ENCODE peak calls at places on chromosomes 16 and 17, in four cellular contexts. E is esophagus squamous epithelium, M is GM12865, B is tibial nerve. I is an unnamed sample.

GRCh38 chr17:35239823-35240222 is 3.0 kb upstream of the SLFN5 start:
- DNase-seq in E (no peak), M (no peak), B (no peak), I (no peak)

GRCh38 chr17:49836111-49837030 is 11.5 kb downstream of the TAC4 start:
- DNase-seq in E (no peak), M (no peak), B (no peak), I (no peak)

GRCh38 chr16:3182608-3183444 is 5.2 kb upstream of the OR1F1 start:
- DNase-seq in E (no peak), M (peak), B (no peak), I (peak)

GRCh38 chr17:17362531-17362930 is 59.4 kb downstream of the NT5M start:
- DNase-seq in E (no peak), M (no peak), B (no peak), I (no peak)

GRCh38 chr17:81247339-81247990 is 8.3 kb downstream of the NDUFAF8 start:
- DNase-seq in E (no peak), M (no peak), B (no peak), I (no peak)

GRCh38 chr16:1677339-1677738 is 740 bp upstream of the JPT2 start:
- DNase-seq in E (no peak), M (no peak), B (no peak), I (no peak)

GRCh38 chr17:73824321-73824720 is 180.1 kb upstream of the SDK2 start:
- DNase-seq in E (no peak), M (no peak), B (no peak), I (no peak)

GRCh38 chr16:27436921-27437650 is 35.1 kb downstream of the IL21R start:
- DNase-seq in E (no peak), M (no peak), B (no peak), I (no peak)

GRCh38 chr17:69367298-69367697 is 40.4 kb upstream of the ABCA5 start:
- DNase-seq in E (no peak), M (peak), B (no peak), I (peak)

GRCh38 chr17:78957076-78957475 is 22.6 kb downstream of the LGALS3BP start:
- DNase-seq in E (no peak), M (no peak), B (no peak), I (no peak)

GRCh38 chr17:48373130-48373844 is 56.7 kb downstream of the SKAP1 start:
- DNase-seq in E (no peak), M (no peak), B (no peak), I (no peak)

GRCh38 chr17:48374650-48375230 is 55.3 kb downstream of the SKAP1 start:
- DNase-seq in E (no peak), M (peak), B (no peak), I (peak)

GRCh38 chr17:48375356-48375755 is 54.7 kb downstream of the SKAP1 start:
- DNase-seq in E (no peak), M (no peak), B (no peak), I (no peak)

GRCh38 chr17:48376926-48377325 is 53.1 kb downstream of the SKAP1 start:
- DNase-seq in E (no peak), M (no peak), B (no peak), I (no peak)

GRCh38 chr17:48373882-48374281 is 56.1 kb downstream of the SKAP1 start:
- DNase-seq in E (no peak), M (no peak), B (no peak), I (no peak)
- TF ChIP-seq CTCF in E (no peak), M (no peak), B (no peak), I (no peak)

GRCh38 chr16:66273036-66273435 is 93.5 kb upstream of the CDH5 start:
- DNase-seq in E (no peak), M (no peak), B (no peak), I (no peak)

GRCh38 chr16:66273644-66274334 is 92.7 kb upstream of the CDH5 start:
- DNase-seq in E (no peak), M (no peak), B (no peak), I (no peak)

GRCh38 chr16:66272461-66272860 is 94.0 kb upstream of the CDH5 start:
- DNase-seq in E (no peak), M (no peak), B (no peak), I (no peak)

GRCh38 chr16:66275795-66276428 is 90.6 kb upstream of the CDH5 start:
- DNase-seq in E (no peak), M (peak), B (no peak), I (peak)

GRCh38 chr16:66274335-66275110 is 92.0 kb upstream of the CDH5 start:
- DNase-seq in E (no peak), M (peak), B (no peak), I (no peak)
- TF ChIP-seq CTCF in E (peak), M (peak), B (peak), I (no peak)

DNA sequence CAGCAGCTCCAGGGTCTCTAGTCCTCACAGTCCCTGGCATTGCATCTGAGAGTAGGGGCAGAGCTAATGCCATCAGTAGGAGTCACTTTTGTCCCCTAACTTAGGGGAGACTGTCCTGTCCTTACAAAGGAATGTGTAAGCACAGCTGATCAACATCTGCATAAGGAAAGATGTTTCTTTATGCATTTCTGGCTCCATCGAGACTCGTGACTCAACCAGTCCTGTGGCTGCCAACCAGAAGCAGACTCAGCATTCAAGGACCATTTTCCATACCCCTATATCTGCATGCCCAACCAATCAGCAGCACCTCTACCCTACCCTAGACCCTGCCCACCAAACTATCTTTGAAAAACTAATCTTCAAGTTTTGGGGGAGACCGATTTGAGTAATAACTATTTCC is 8.2 kb upstream of the MPP2 start:
- DNase-seq in E (no peak), M (no peak), B (no peak), I (no peak)
- TF ChIP-seq CTCF in E (no peak), M (no peak), B (no peak), I (no peak)

GRCh38 chr17:2218426-2218825 is 85.2 kb downstream of the SMG6 start:
- DNase-seq in E (no peak), M (peak), B (no peak), I (no peak)

GRCh38 chr17:2227025-2227699 is 76.4 kb downstream of the SMG6 start:
- DNase-seq in E (no peak), M (no peak), B (no peak), I (no peak)

GRCh38 chr17:2223617-2223927 is 80.0 kb downstream of the SMG6 start:
- DNase-seq in E (no peak), M (no peak), B (no peak), I (no peak)

GRCh38 chr17:2222301-2222700 is 81.3 kb downstream of the SMG6 start:
- DNase-seq in E (no peak), M (no peak), B (no peak), I (peak)

DNA sequence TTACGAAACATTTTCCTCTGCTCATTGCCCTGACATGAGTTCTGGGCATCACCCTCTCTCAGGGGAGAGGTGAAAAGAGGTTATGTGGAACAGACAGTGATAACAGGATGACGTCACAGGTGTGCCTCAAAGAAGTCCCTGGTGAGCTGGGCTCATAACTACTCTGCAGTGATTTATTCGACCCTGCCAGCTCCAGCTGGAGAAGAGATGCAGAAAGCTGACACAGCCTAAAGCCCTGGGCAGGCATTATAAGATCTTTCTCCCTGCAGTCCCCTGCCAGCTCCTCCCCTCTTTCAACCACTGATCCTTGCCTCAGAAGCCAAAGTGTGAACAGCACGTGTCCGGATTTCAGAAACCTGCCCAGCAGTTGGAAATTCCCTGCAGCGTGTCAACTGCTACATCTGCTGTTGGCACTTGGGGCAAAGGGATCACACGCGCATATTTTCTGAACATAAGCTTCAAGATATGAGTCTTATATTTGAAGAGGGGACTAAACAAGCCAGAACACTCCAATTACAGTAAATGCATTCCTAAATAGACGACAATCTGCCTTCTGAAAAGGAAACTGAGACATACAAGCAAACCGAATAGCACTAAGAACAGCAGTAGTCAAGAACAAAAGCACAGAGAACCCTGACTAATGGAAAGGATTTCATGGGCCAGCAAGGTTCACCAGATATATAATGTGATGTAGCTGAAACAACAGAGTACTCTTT is 80.5 kb downstream of the SMG6 start:
- DNase-seq in E (no peak), M (peak), B (peak), I (peak)
- TF ChIP-seq CTCF in E (no peak), M (no peak), B (no peak), I (no peak)

GRCh38 chr16:51343411-51343810 is 192.3 kb upstream of the SALL1 start:
- DNase-seq in E (no peak), M (no peak), B (no peak), I (no peak)

DNA sequence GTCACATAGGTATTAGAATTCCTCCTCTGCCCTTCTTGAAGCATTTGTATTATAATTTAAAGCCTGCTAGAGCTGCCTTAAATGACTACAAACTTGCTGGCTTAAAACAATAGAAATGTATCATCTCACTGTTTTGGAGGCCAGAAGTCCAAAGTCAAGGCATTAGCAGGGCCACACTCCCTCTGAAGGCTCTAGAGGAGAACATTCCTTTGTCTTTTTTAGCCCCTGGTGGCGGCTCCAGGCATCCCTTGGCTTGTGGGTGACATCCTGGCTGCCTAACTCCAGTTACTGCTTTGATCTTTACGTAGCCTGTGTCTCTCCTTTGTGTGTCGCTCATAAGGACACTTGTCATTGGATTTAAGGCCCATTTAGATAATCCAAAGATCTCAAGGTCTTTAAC is 186.6 kb upstream of the SALL1 start:
- DNase-seq in E (no peak), M (no peak), B (no peak), I (no peak)
- TF ChIP-seq CTCF in E (no peak), M (no peak), B (no peak), I (no peak)

DNA sequence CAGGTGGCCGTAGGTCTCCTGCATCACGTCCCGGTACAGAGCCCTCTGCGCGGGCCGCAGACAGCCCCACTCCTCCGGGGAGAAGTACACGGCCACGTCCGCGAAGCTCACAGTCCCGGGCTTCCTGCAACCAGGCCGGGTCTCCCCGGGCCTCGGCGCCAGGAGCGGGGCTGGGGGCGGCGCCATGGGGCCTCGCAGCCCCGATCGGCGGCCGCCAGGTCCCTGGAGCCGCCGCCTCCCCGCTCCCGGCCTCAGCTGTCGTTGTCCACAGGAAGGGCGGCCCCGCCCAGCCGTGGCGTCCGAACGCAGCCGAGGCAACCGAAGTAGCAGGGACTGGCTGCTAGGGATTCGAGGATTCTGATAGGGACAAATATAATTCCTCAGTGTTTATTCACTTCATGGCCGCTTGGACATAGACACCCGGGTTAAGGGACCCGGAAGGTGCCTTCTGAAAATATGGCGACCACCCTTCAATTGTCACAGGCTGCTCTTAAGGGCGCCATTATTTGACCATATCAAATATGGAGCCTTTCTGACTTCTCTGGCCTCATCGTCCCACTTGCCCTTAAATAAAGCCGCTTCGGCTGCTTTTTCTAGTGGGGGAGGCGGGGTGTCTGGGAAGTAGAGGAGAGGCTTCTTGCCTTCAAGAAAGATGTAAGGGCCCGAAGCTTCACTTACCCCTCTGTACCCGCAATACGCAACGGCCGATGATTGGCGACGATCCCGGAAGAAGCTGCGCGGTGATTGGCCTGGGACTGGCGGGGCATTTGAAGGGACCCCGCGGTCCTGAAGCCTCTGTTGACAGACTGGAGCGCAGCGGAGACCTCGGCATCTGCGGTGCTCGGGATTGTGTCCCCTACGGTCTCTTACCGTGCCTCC is at the start of gene ZNF688:
- DNase-seq in E (peak), M (peak), B (peak), I (peak)
- TF ChIP-seq CTCF in E (no peak), M (no peak), B (no peak), I (no peak)

DNA sequence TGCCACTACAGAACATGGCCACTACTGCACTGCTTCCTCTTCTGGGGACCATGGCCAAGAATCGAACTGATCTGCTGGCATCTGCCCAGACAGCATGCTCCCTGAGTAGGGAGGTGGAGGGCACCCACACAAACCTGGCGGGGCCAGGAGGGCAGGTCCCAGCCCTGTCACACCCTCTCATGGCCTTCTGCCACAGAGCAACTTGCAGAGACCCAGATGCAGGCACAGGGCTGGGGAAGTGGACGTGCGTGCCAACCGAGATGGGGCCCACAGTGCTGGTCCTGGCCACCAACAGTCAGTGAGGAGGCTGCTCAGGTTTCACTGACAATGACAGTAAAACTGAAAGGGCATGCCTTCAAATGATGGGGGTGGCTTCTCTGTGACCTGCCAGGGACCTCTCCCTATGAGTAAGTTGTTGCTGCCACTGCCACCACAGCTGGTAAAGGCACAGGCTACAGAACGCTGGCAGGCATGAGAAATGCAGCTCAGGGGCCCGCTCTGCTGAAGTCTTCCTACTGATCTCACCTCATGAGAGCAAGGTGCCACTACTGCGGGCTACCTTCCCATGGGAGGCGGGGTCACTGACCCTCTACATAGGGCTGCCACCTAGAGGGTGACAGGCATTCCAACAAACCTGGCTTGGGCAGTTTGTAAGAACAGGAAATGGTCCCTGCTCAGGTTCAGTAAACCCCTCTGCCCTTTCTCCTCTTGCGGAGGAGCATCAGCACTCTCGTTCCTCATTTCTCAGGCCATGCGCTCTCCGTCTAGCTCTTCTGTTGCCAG is 15.5 kb downstream of the HIC1 start:
- DNase-seq in E (no peak), M (peak), B (no peak), I (peak)
- TF ChIP-seq CTCF in E (no peak), M (peak), B (no peak), I (peak)

GRCh38 chr17:2706911-2707510 is 4.6 kb downstream of the CLUH start:
- DNase-seq in E (no peak), M (no peak), B (no peak), I (no peak)

GRCh38 chr17:2708585-2709172 is 2.9 kb downstream of the CLUH start:
- DNase-seq in E (no peak), M (no peak), B (no peak), I (no peak)

GRCh38 chr17:2709173-2709661 is 2.3 kb downstream of the CLUH start:
- DNase-seq in E (no peak), M (peak), B (no peak), I (peak)

GRCh38 chr17:2705888-2706795 is 5.4 kb downstream of the CLUH start:
- DNase-seq in E (no peak), M (no peak), B (no peak), I (no peak)

DNA sequence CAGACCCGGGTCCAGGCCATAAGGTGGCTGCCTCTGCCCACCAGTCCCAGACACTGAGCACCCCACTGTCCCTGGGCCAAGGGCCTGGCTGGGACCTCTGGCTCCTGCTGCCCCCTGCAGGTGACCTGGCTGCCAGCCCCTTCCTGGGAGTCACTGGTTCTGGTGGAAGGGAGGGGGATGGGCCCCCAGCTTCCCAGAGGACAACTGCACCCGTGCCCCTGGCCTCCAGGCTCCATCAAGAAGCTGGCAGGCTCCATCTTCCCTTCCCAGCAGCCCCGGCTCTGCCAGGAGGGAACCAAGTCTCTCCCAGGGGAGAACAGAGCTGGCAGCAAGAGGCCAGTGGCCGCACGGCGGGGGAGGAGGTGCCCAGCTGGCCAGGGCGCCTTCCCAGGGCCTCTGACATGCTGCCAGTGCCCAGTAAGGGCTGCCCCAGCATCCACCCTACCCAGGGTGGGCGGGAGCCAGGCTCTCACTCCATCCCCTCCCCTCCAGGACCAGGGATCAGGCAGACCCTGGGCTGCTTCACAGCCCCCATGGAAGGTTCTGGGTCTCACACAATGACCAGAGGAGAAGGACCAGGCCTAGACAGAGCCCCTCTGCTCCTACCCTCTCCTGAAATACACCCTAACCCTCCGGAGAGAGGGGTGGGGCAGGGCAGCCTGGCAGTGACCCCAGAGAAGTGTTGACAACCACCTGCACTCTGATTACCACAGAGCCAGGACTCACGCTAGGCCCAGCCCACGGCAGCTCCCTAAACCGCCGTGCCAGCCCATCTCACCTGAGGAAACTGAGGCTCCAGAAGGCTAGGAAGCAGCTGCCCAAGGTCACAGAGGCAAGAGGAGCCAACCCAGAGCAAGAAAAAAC is 3.6 kb downstream of the CLUH start:
- DNase-seq in E (no peak), M (no peak), B (no peak), I (no peak)
- TF ChIP-seq CTCF in E (no peak), M (peak), B (no peak), I (peak)

GRCh38 chr17:43935926-43936261 is 6.4 kb downstream of the PPY start:
- DNase-seq in E (no peak), M (no peak), B (no peak), I (no peak)

GRCh38 chr17:43932357-43932756 is 9.9 kb downstream of the PPY start:
- DNase-seq in E (no peak), M (no peak), B (no peak), I (no peak)

GRCh38 chr17:43931062-43931571 is 11.2 kb downstream of the PPY start:
- DNase-seq in E (no peak), M (no peak), B (no peak), I (no peak)

GRCh38 chr17:43935204-43935925 is 6.9 kb downstream of the PPY start:
- DNase-seq in E (no peak), M (no peak), B (no peak), I (no peak)

DNA sequence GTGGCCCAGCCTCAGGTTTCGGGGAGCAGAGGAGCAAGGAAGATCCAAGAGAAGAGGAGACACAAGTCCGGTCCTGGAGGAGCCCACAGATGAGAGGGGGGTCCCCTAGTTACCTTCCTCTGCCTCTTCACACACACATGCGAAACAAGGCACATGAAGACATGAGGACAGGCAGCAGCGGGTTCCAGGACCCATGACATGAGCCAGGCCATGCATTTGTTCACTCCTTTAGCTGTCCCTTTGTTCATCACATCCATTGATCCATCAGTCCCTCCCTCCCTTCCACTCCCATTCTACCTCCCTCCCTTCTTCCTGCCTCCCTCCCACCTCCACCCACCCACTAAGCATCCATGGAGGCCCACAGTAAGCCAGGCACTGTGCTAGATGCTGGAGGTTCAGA is 9.4 kb downstream of the PPY start:
- DNase-seq in E (no peak), M (no peak), B (no peak), I (no peak)
- TF ChIP-seq CTCF in E (no peak), M (no peak), B (no peak), I (no peak)